ENCODE peak calls at places on chromosomes 16 and 17, in seven cellular contexts. U, G, Z, O, R, B and A are unnamed samples.

GRCh38 chr16:57621521-57622268 is 6.7 kb upstream of the ADGRG1 start:
- DNase-seq in U (no peak), G (no peak), Z (no peak), O (no peak), R (no peak), B (no peak), A (no peak)

GRCh38 chr16:84109598-84110325 is 7.0 kb downstream of the MBTPS1 start:
- DNase-seq in U (no peak), G (no peak), Z (no peak), O (no peak), R (no peak), B (no peak), A (no peak)

GRCh38 chr17:78341559-78342437 is 18.1 kb downstream of the SOCS3 start:
- DNase-seq in U (no peak), G (no peak), Z (peak; percentile 61), O (peak; percentile 72), R (no peak), B (no peak), A (peak; percentile 77)

GRCh38 chr17:5203908-5204294 is 12.2 kb upstream of the ZNF594 start:
- DNase-seq in U (no peak), G (no peak), Z (no peak), O (no peak), R (peak; percentile 43), B (no peak), A (peak; percentile 80)

GRCh38 chr17:3647769-3648540 is 11.4 kb downstream of the CTNS start:
- DNase-seq in U (peak; percentile 41), G (no peak), Z (no peak), O (peak; percentile 85), R (peak; percentile 56), B (no peak), A (peak; percentile 66)

GRCh38 chr17:42120161-42121065 is 754 bp downstream of the KAT2A start:
- DNase-seq in U (no peak), G (no peak), Z (no peak), O (peak; percentile 85), R (peak; percentile 46), B (no peak), A (no peak)

GRCh38 chr17:32970281-32970680 is 21.4 kb upstream of the SPACA3 start:
- DNase-seq in U (no peak), G (no peak), Z (no peak), O (no peak), R (no peak), B (no peak), A (no peak)

GRCh38 chr16:49876716-49877129 is 20.8 kb upstream of the ZNF423 start:
- DNase-seq in U (no peak), G (no peak), Z (peak; percentile 79), O (peak; percentile 91), R (peak; percentile 16), B (no peak), A (no peak)

GRCh38 chr17:63399316-63399715 is 46.8 kb downstream of the CYB561 start:
- DNase-seq in U (no peak), G (no peak), Z (no peak), O (no peak), R (no peak), B (no peak), A (peak; percentile 54)